ENCODE peak calls at places on chromosomes 6 and 20, in four cellular contexts. One of them, this sample, is unnamed.

GRCh38 chr6:1390805-1391511 is 1.6 kb downstream of the FOXF2 start:
- DNase-seq in stimulated activated CD4-positive, alpha-beta T cell treated with anti-CD3 and anti-CD28 coated beads, Interleukin-4, amount 100 ng/mL, for 48 hours: no peak
- DNase-seq in OCI-M1: no peak
- DNase-seq in NCI-H345: no peak
- DNase-seq in this sample: no peak

GRCh38 chr20:47568837-47569410 is 67.2 kb downstream of the NCOA3 start:
- DNase-seq in stimulated activated CD4-positive, alpha-beta T cell treated with anti-CD3 and anti-CD28 coated beads, Interleukin-4, amount 100 ng/mL, for 48 hours: no peak
- DNase-seq in OCI-M1: no peak
- DNase-seq in NCI-H345: no peak
- DNase-seq in this sample: no peak

GRCh38 chr20:32984196-32984595 is 20.0 kb downstream of the SUN5 start:
- DNase-seq in stimulated activated CD4-positive, alpha-beta T cell treated with anti-CD3 and anti-CD28 coated beads, Interleukin-4, amount 100 ng/mL, for 48 hours: no peak
- DNase-seq in OCI-M1: peak; percentile 13
- DNase-seq in NCI-H345: no peak
- DNase-seq in this sample: no peak

GRCh38 chr6:96153775-96154174 is 138.0 kb downstream of the FUT9 start:
- DNase-seq in stimulated activated CD4-positive, alpha-beta T cell treated with anti-CD3 and anti-CD28 coated beads, Interleukin-4, amount 100 ng/mL, for 48 hours: no peak
- DNase-seq in OCI-M1: peak; percentile 20
- DNase-seq in NCI-H345: no peak
- DNase-seq in this sample: no peak

GRCh38 chr20:51639206-51639832 is 96.8 kb upstream of the NFATC2 start:
- DNase-seq in stimulated activated CD4-positive, alpha-beta T cell treated with anti-CD3 and anti-CD28 coated beads, Interleukin-4, amount 100 ng/mL, for 48 hours: peak; percentile 52
- DNase-seq in OCI-M1: peak; percentile 71
- DNase-seq in NCI-H345: peak; percentile 42
- DNase-seq in this sample: peak; percentile 28

GRCh38 chr6:27785297-27785696 is 126.9 kb downstream of the OR2B2 start:
- DNase-seq in stimulated activated CD4-positive, alpha-beta T cell treated with anti-CD3 and anti-CD28 coated beads, Interleukin-4, amount 100 ng/mL, for 48 hours: no peak
- DNase-seq in OCI-M1: peak; percentile 82
- DNase-seq in NCI-H345: no peak
- DNase-seq in this sample: no peak

GRCh38 chr6:46407246-46407645 is 84.0 kb downstream of the RCAN2 start:
- DNase-seq in stimulated activated CD4-positive, alpha-beta T cell treated with anti-CD3 and anti-CD28 coated beads, Interleukin-4, amount 100 ng/mL, for 48 hours: no peak
- DNase-seq in OCI-M1: no peak
- DNase-seq in NCI-H345: no peak
- DNase-seq in this sample: no peak

GRCh38 chr6:28789553-28790083 is 134.2 kb downstream of the TRIM27 start:
- DNase-seq in stimulated activated CD4-positive, alpha-beta T cell treated with anti-CD3 and anti-CD28 coated beads, Interleukin-4, amount 100 ng/mL, for 48 hours: no peak
- DNase-seq in OCI-M1: peak; percentile 96
- DNase-seq in NCI-H345: no peak
- DNase-seq in this sample: peak; percentile 24

This sample was measured in stimulated activated CD8-positive, alpha-beta memory T cell treated with anti-CD3 and anti-CD28 coated beads, Interleukin-15, amount 100 ng/mL, for 48 hours.